ENCODE peak calls at places on chromosome 12, in four cellular contexts. Z is K562, M is GM12878, D is HepG2. X is an unnamed sample.

GRCh38 chr12:129540249-129540648 is 363.6 kb downstream of the TMEM132D start:
- DNase-seq in D (no peak), M (no peak), Z (no peak), X (no peak)

GRCh38 chr12:131927110-131928079 is 1.7 kb upstream of the PUS1 start:
- DNase-seq in Z (no peak), D (no peak), M (no peak), X (no peak)

GRCh38 chr12:119354187-119354586 is 19.7 kb downstream of the CCDC60 start:
- DNase-seq in M (no peak), D (no peak), Z (no peak), X (no peak)

GRCh38 chr12:124289634-124290600 is 5.0 kb upstream of the RFLNA start:
- DNase-seq in D (no peak), M (no peak), Z (no peak), X (no peak)

GRCh38 chr12:122356192-122356635 is 66.3 kb downstream of the CLIP1 start:
- DNase-seq in D (peak; percentile 54), M (peak; percentile 19), Z (peak; percentile 69), X (peak; percentile 35)

GRCh38 chr12:124874988-124875802 is 11.5 kb upstream of the SCARB1 start:
- DNase-seq in D (no peak), M (no peak), Z (peak; percentile 74), X (no peak)

GRCh38 chr12:12088147-12088546 is 17.4 kb downstream of the BCL2L14 start:
- DNase-seq in M (no peak), D (peak; percentile 29), Z (no peak), X (no peak)

GRCh38 chr12:109489955-109490565 is 12.6 kb downstream of the UBE3B start:
- DNase-seq in Z (no peak), D (no peak), M (no peak), X (no peak)

GRCh38 chr12:2891240-2892053 is 756 bp downstream of the TULP3 start:
- DNase-seq in Z (peak; percentile 18), D (peak; percentile 35), M (no peak), X (peak; percentile 54)

GRCh38 chr12:121404734-121405133 is 4.8 kb downstream of the RNF34 start:
- DNase-seq in D (peak; percentile 35), Z (peak; percentile 47), M (no peak), X (no peak)

GRCh38 chr12:26571539-26571938 is 261.5 kb downstream of the ITPR2 start:
- DNase-seq in D (no peak), M (no peak), Z (no peak), X (no peak)

GRCh38 chr12:16530268-16530865 is 75.6 kb downstream of the LMO3 start:
- DNase-seq in M (no peak), D (no peak), Z (no peak), X (no peak)

GRCh38 chr12:99045158-99045557 is 400.1 kb downstream of the APAF1 start:
- DNase-seq in M (no peak), Z (no peak), D (no peak), X (no peak)

GRCh38 chr12:111775205-111776193 is 8.8 kb downstream of the ALDH2 start:
- DNase-seq in M (peak; percentile 70), Z (peak; percentile 91), D (peak; percentile 80), X (no peak)

GRCh38 chr12:109868182-109869051 is 11.9 kb downstream of the GLTP start:
- DNase-seq in D (no peak), M (no peak), Z (no peak), X (no peak)

GRCh38 chr12:7373226-7373625 is 69.4 kb downstream of the ACSM4 start:
- DNase-seq in Z (peak; percentile 68), D (no peak), M (no peak), X (no peak)

GRCh38 chr12:15505616-15506015 is 183.3 kb downstream of the PTPRO start:
- DNase-seq in D (no peak), M (no peak), Z (no peak), X (no peak)

GRCh38 chr12:497501-498160 is 37.9 kb downstream of the B4GALNT3 start:
- DNase-seq in Z (no peak), D (no peak), M (no peak), X (no peak)

GRCh38 chr12:120276734-120277133 is 11.2 kb upstream of the PXN start:
- DNase-seq in M (no peak), D (peak; percentile 23), Z (no peak), X (no peak)

GRCh38 chr12:7004840-7005239 is 13.4 kb downstream of the LPCAT3 start:
- DNase-seq in Z (no peak), D (no peak), M (no peak), X (no peak)

GRCh38 chr12:123269980-123270379 is 1.7 kb downstream of the CDK2AP1 start:
- DNase-seq in D (peak; percentile 92), Z (peak; percentile 32), M (no peak), X (no peak)

GRCh38 chr12:62540354-62540753 is 73.7 kb downstream of the MON2 start:
- DNase-seq in M (no peak), D (no peak), Z (no peak), X (no peak)

GRCh38 chr12:71686658-71687025 is 760 bp downstream of the TMEM19 start:
- DNase-seq in M (no peak), Z (no peak), D (no peak), X (no peak)

GRCh38 chr12:46946137-46946536 is 120.3 kb upstream of the SLC38A4 start:
- DNase-seq in Z (no peak), M (no peak), D (no peak), X (no peak)

GRCh38 chr12:49671051-49671765 is 36.0 kb downstream of the FMNL3 start:
- DNase-seq in Z (peak; percentile 45), M (no peak), D (no peak), X (no peak)

DNA sequence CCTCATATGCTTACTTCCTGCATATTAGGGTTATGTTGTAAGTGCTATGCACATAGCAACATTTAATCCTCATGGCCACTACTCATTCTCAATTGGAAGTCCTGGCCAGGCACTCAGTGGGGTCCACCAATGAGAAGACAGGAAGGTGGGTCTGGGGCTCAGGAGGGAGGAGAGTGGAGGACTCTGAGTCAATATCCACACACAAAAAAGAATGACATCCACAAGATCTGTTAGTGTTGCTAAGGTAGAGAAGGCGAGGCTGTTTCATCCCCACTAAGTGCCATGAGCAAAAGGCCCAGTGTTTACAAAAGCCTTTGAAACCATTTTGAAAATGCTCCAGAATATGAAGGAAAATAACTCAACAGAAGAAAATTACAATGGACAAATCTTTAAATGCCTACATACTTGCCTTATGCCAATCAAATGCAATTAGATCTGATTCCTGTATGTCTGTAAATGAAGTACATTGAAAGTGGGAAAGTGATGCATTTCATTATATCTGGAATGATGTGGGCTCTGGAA is 54.0 kb downstream of the EID3 start:
- DNase-seq in M (no peak), D (no peak), Z (no peak), X (no peak)
- TF ChIP-seq TCF7 in M (no peak), D (no peak), Z (no peak), X (no peak)

GRCh38 chr12:1838994-1839365 is 18.6 kb downstream of the LRTM2 start:
- DNase-seq in D (no peak), M (no peak), Z (no peak), X (peak; percentile 9)

GRCh38 chr12:1836854-1837411 is 16.6 kb downstream of the LRTM2 start:
- DNase-seq in D (peak; percentile 17), M (no peak), Z (no peak), X (no peak)

GRCh38 chr12:1839464-1839863 is 19.1 kb downstream of the LRTM2 start:
- DNase-seq in Z (no peak), M (no peak), D (no peak), X (no peak)

GRCh38 chr12:1837541-1838206 is 17.3 kb downstream of the LRTM2 start:
- DNase-seq in D (peak; percentile 90), Z (no peak), M (no peak), X (no peak)

DNA sequence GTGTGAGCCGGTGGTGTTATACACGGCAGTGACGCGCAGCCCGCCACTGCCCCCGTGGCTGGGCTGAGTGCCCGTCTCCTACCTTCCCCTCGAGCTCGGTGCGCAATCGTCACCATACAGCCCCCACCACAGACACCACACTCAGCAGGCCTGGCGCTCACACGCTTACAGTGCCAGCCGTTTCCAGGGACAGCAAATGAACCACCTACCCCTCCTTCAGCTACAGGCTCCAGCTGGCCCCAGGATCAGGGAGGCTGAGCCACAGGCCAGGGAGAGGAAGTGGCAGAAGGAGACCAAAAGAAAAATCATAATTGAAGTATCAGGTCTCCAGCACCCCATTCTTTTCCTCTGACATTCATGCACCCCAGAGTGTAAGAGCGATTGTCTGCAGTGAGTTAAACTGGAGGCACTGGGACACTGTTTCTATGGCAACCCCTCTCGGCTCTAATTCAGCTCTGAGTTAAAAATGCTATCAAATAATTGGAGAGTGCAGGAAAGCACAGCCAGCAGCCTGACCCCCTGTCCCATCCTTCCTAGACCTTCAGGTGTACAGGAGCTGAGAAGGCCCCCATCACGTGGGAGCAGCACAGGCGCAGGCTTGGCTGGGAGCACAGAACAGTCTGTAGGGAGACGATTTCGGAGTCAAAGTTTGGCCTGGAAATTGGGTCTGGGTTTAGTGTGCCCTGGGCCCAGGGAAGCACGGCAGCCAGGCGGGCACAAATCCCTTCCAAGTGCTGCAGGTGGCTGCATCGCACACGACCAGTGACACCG is 18.0 kb downstream of the LRTM2 start:
- DNase-seq in M (no peak), D (no peak), Z (no peak), X (no peak)
- TF ChIP-seq TCF7 in M (no peak), D (no peak), Z (no peak), X (no peak)

GRCh38 chr12:116860281-116860680 is 21.0 kb downstream of the HRK start:
- DNase-seq in D (no peak), Z (no peak), M (no peak), X (no peak)

GRCh38 chr12:116864371-116865160 is 16.7 kb downstream of the HRK start:
- DNase-seq in D (peak; percentile 46), Z (no peak), M (no peak), X (no peak)

GRCh38 chr12:116863275-116863767 is 17.9 kb downstream of the HRK start:
- DNase-seq in M (no peak), Z (peak; percentile 43), D (peak; percentile 52), X (peak; percentile 79)

GRCh38 chr12:116862167-116862566 is 19.1 kb downstream of the HRK start:
- DNase-seq in D (no peak), Z (no peak), M (no peak), X (no peak)

DNA sequence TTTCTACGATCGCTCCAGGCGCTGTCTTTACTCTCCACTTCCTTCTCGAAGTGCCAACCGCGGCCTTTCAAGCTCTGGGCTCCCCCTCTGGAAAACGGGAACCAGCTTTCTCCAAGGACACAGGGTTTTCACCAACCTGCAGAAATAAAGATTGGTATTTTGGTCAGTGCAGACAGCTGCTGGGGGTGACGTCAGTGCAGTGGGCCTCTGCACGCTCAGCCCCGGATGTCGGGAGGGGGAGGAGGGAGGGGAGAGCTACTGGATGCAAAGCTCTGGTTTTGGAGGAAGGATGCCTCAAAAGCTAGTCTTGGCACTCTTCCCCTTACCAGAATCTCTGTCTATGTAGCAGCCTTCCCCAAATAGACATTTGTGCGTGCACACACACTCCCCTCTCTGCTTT is 19.9 kb downstream of the HRK start:
- DNase-seq in D (no peak), Z (peak; percentile 24), M (peak; percentile 43), X (no peak)
- TF ChIP-seq TCF7 in D (no peak), Z (no peak), M (no peak), X (no peak)

DNA sequence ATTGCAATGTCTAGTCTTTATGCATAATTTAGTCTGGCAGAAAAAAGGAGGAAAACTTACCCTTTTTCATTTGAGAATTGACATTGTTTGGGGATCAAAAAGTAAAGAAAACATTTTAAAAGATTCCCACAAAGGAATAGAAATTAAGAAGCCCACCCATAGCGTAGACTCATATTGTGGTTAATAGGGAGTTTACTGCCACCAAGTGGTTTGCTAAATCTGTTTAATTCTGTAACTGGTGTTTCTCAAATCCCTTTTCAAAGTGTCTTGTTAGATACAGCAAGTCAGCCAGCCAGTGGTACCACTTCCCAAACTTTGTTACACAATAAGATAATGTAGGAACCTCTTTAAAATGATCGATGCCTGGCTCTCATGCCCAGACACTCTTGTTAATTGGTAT is 180.3 kb downstream of the IPO8 start:
- DNase-seq in D (peak; percentile 10), Z (no peak), M (no peak), X (no peak)
- TF ChIP-seq TCF7 in D (no peak), Z (no peak), M (no peak), X (no peak)